ENCODE peak calls at places on chromosomes 3 and 15, in four cellular contexts. C is adrenal gland, V is HCT116, P is AG04449. T is an unnamed sample.

GRCh38 chr3:97823503-97824004 is 1.7 kb downstream of the CRYBG3 start:
- DNase-seq in C (no peak), V (no peak), P (no peak), T (no peak)

GRCh38 chr15:33467816-33468163 is 157.0 kb downstream of the RYR3 start:
- DNase-seq in C (no peak), V (no peak), P (no peak), T (no peak)

GRCh38 chr3:83740504-83740903 is 1218.3 kb upstream of the CADM2 start:
- DNase-seq in C (no peak), V (no peak), P (no peak), T (no peak)

GRCh38 chr3:13700362-13700761 is 151.4 kb downstream of the FBLN2 start:
- DNase-seq in C (no peak), V (no peak), P (no peak), T (no peak)

GRCh38 chr3:153429821-153430220 is 267.8 kb downstream of the RAP2B start:
- DNase-seq in C (no peak), V (no peak), P (no peak), T (no peak)

GRCh38 chr3:149657458-149657795 is 398 bp downstream of the WWTR1 start:
- DNase-seq in C (peak), V (no peak), P (no peak), T (peak)

GRCh38 chr15:38671675-38672141 is 107.1 kb upstream of the RASGRP1 start:
- DNase-seq in C (no peak), V (no peak), P (no peak), T (no peak)

GRCh38 chr3:181050738-181051137 is 61.2 kb upstream of the DNAJC19 start:
- DNase-seq in C (no peak), V (no peak), P (no peak), T (no peak)

GRCh38 chr3:61864886-61865285 is 303.5 kb downstream of the PTPRG start:
- DNase-seq in C (no peak), V (no peak), P (no peak), T (no peak)

GRCh38 chr3:142828703-142829304 is 60.1 kb downstream of the PCOLCE2 start:
- DNase-seq in C (peak), V (peak), P (peak), T (peak)

GRCh38 chr3:49966233-49966942 is 26.4 kb downstream of the RBM6 start:
- DNase-seq in C (peak), V (no peak), P (no peak), T (no peak)

GRCh38 chr15:67833504-67834248 is 6.2 kb downstream of the RNU6-1 start:
- DNase-seq in C (peak), V (no peak), P (no peak), T (no peak)

GRCh38 chr3:14289590-14290453 is 111.2 kb downstream of the LSM3 start:
- DNase-seq in C (peak), V (no peak), P (peak), T (no peak)

GRCh38 chr3:132735589-132735988 is 13.4 kb upstream of the NPHP3 start:
- DNase-seq in C (no peak), V (no peak), P (no peak), T (no peak)

GRCh38 chr3:132726341-132726823 is 4.2 kb upstream of the NPHP3 start:
- DNase-seq in C (no peak), V (no peak), P (no peak), T (no peak)

DNA sequence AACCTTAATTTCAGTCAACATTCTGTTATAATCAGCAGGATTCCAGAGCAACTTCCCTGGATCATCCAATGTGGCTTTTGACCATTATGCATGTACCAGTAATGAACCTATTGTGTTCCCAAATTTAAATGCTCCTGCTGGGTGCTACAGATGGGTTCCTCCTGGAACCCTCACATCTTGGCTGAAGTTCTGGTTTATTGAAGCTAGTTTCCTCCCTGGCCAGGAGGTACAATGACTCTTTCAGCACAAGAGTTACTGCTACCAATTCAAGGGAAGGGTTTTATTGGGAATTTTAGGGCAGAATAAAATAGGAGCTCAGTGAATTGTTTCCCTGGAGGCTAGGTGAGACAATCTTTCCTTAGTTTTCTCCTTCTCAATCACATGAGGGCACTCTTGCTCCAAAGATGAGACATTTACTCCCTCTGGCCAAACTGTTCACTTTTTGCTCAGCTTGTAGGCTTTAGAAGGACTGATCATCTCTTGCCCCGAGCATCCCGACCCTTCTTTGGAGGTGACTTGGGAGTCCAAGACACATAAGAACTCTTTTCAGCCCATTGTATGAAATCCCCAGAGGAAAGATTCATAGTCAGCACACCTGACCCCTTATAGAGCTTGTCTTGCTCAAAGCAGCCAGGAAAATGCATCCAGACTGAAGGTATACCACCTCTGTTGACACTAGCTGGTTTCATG is 8.8 kb upstream of the NPHP3 start:
- DNase-seq in C (no peak), V (no peak), P (no peak), T (no peak)
- TF ChIP-seq CTCF in C (peak), V (peak), P (peak), T (no peak)

GRCh38 chr15:85335193-85335939 is 45.0 kb upstream of the AKAP13 start:
- DNase-seq in C (no peak), V (no peak), P (no peak), T (no peak)
- TF ChIP-seq CTCF in C (no peak), V (peak), P (no peak), T (no peak)

GRCh38 chr3:187871204-187871591 is 125.9 kb upstream of the BCL6 start:
- DNase-seq in C (no peak), V (no peak), P (no peak), T (no peak)

GRCh38 chr3:187873843-187874242 is 128.6 kb upstream of the BCL6 start:
- DNase-seq in C (no peak), V (no peak), P (no peak), T (no peak)

GRCh38 chr3:187875868-187876267 is 130.6 kb upstream of the BCL6 start:
- DNase-seq in C (no peak), V (no peak), P (no peak), T (no peak)

DNA sequence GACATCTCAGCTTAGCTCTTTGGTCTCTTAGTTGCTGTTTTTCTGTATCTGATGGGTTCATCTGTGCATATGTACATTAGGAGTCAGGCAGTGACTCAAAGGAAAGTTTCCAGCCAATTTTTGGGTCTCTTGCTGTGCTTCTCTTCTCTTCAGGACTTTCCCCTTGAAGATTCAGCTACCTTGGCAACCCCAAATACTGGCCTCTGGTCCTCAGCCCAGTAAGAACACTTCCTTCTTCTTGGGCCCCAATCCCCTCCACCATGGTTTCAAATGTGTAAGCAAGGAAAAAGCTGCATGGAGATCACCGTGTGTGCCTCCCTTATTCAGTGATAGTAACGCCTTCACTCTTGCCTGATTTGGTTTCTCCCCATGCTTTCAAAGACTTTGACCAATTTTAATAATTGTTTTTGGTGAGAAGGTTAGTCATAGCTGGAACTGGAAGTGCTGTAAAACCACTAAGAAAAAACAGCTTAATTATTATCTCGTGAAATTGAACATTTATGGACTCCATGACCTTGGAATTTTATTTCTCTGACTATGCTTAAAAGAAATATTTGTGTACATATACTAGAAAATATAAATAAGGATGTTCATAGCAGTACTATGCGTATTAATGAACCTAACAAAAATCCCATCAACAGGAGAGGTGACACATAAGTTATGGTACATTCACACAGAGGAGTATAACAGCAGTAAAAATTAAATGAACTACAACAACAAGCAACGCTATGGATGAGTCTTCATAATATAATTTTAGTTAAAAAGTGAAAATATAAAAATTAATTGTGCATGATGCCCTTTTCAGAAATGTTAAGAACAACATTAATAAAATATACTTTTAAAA is 125.3 kb upstream of the BCL6 start:
- DNase-seq in C (no peak), V (no peak), P (no peak), T (no peak)
- TF ChIP-seq CTCF in C (no peak), V (no peak), P (no peak), T (no peak)

DNA sequence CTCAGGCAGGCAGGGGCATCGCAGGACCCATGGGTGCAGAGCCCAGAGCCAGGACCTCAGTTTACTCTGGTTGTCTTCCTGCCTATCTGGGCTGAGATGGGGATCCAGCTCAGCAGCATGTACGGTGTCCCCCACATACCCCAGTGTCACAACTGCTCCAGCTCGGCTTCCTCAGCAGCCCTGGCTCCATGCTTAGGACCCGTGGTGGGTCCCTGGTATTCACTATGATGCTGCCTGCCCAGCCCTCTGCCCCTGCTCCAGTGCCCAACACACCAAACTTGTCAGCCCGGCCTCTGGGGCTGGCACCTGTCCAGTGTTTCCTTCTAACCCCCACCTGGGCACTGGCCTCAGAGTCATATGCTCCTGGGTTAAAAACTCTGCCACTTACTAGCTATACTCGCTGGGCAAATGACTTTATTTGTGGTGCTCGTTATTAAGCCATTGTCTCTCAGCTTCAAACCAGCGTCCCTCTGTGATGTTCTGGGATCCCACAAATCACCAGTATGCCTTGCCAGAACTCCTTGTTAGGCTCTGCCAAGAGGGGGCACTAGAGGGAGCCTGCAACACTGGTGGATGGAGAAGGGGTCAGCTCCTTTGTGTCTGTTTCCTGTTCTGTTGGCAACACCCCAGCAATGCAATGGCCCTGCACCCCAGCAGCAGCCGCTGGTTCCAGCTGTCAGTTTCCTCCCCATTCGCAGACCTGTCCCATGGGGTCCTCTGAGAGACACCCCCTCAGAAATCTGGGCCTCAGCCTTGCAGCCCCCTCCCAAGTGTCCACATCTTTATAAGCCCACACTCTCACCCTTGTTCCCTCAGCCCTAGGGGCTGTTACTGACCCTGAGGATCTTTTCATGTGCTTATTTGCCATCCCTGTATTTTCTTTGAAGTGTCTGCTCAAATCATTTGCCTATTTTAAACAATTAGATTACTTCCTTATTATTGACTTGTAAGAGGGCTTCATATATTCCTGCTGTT is 24.1 kb upstream of the MRPS22 start:
- DNase-seq in C (no peak), V (no peak), P (no peak), T (no peak)
- TF ChIP-seq CTCF in C (no peak), V (peak), P (peak), T (no peak)

DNA sequence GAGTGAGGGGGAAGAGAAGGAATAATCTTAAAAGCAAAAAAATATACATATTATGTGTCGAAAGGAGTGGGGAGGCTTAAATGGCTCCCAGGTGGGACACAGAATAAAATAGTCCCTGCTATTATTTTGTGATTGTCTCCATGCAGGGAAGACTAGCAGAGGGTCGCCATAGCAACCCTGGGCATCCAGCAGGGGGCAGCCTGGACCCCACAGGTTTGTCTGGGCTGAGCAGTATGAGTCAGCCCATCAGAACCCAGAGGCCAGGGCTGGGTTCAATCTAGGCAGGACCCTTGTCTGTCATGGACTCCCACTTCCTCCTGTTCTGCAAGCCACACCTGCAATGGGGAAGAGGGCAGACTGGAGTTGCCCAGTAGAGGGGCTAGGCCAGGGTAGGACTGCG is 17.6 kb upstream of the LINGO1 start:
- DNase-seq in C (no peak), V (peak), P (no peak), T (no peak)
- TF ChIP-seq CTCF in C (no peak), V (peak), P (peak), T (peak)